ENCODE peak calls at places on chromosomes 7 and 10, in seven cellular contexts. I, Q, E, B, D, O and P are unnamed samples.

GRCh38 chr10:65742851-65743250 is 1183.0 kb upstream of the LRRTM3 start:
- DNase-seq in I (no peak), Q (no peak), E (no peak), B (no peak), D (no peak), O (no peak), P (no peak)

GRCh38 chr7:155860840-155861479 is 48.7 kb upstream of the SHH start:
- DNase-seq in I (no peak), Q (no peak), E (peak), B (no peak), D (peak), O (no peak), P (peak)

GRCh38 chr7:78326870-78327269 is 528.3 kb downstream of the PHTF2 start:
- DNase-seq in I (no peak), Q (no peak), E (peak), B (no peak), D (peak), O (no peak), P (peak)

GRCh38 chr10:7862121-7862514 is 43.8 kb downstream of the TAF3 start:
- DNase-seq in I (no peak), Q (no peak), E (no peak), B (no peak), D (no peak), O (no peak), P (no peak)

GRCh38 chr10:102066421-102067068 is 1.4 kb downstream of the HPS6 start:
- DNase-seq in I (no peak), Q (no peak), E (no peak), B (no peak), D (no peak), O (peak), P (peak)

GRCh38 chr10:19021162-19021561 is 27.4 kb upstream of the MALRD1 start:
- DNase-seq in I (no peak), Q (no peak), E (no peak), B (no peak), D (no peak), O (no peak), P (no peak)

GRCh38 chr10:60314306-60314940 is 75.3 kb downstream of the ANK3 start:
- DNase-seq in I (no peak), Q (no peak), E (peak), B (peak), D (peak), O (no peak), P (peak)

GRCh38 chr10:13346280-13346819 is 1.7 kb downstream of the SEPHS1 start:
- DNase-seq in I (no peak), Q (peak), E (peak), B (no peak), D (peak), O (no peak), P (peak)

GRCh38 chr7:50712527-50713356 is 70.0 kb downstream of the GRB10 start:
- DNase-seq in I (no peak), Q (no peak), E (no peak), B (no peak), D (peak), O (no peak), P (peak)

GRCh38 chr10:53477313-53477675 is 704.7 kb upstream of the MBL2 start:
- DNase-seq in I (no peak), Q (no peak), E (no peak), B (no peak), D (no peak), O (no peak), P (no peak)

GRCh38 chr10:65306201-65306600 is 1619.6 kb upstream of the LRRTM3 start:
- DNase-seq in I (no peak), Q (no peak), E (no peak), B (no peak), D (no peak), O (no peak), P (no peak)

GRCh38 chr7:142030294-142030693 is 34.6 kb downstream of the MGAM start:
- DNase-seq in I (no peak), Q (no peak), E (no peak), B (no peak), D (peak), O (no peak), P (no peak)

GRCh38 chr10:130043491-130043890 is 67.1 kb downstream of the C10orf143 start:
- DNase-seq in I (no peak), Q (no peak), E (no peak), B (no peak), D (no peak), O (no peak), P (no peak)